ENCODE peak calls at places on chromosomes 13 and 19, in ten cellular contexts. K is lung, Y is heart right ventricle, S is mesothelial cell of epicardium, J is cardiac muscle cell, I is GM12865, P is upper lobe of right lung, C is HepG2, G is thoracic aorta, Z is AG10803. Q is an unnamed sample.

GRCh38 chr13:99981115-99982020 is at the start of gene ZIC2:
- DNase-seq in K (no peak), Y (no peak), S (no peak), J (peak), I (peak), P (no peak), C (no peak), G (no peak), Z (no peak), Q (peak)

GRCh38 chr19:46107371-46107770 is 17.1 kb downstream of the IGFL3 start:
- DNase-seq in K (no peak), Y (no peak), S (no peak), J (no peak), I (no peak), P (no peak), C (no peak), G (no peak), Z (peak), Q (peak)

GRCh38 chr19:3609779-3610719 is 3.4 kb upstream of the TBXA2R start:
- DNase-seq in K (no peak), Y (no peak), S (no peak), J (no peak), I (no peak), P (no peak), C (no peak), G (no peak), Z (no peak), Q (no peak)

GRCh38 chr19:6875218-6875617 is 12.2 kb upstream of the ADGRE1 start:
- DNase-seq in K (no peak), Y (no peak), S (no peak), J (no peak), I (no peak), P (no peak), C (no peak), G (no peak), Z (no peak), Q (no peak)

GRCh38 chr13:93723316-93723715 is 496.7 kb downstream of the GPC6 start:
- DNase-seq in K (no peak), Y (no peak), S (no peak), J (no peak), I (no peak), P (no peak), C (no peak), G (no peak), Z (no peak), Q (no peak)

GRCh38 chr13:49308104-49308875 is 60.6 kb downstream of the CDADC1 start:
- DNase-seq in K (peak), Y (peak), S (no peak), J (no peak), I (no peak), P (peak), C (peak), G (peak), Z (peak), Q (peak)

GRCh38 chr13:45063261-45063870 is 56.9 kb upstream of the GTF2F2 start:
- DNase-seq in K (no peak), Y (no peak), S (no peak), J (no peak), I (no peak), P (no peak), C (no peak), G (no peak), Z (peak), Q (peak)

GRCh38 chr13:26529441-26529840 is 28.0 kb upstream of the WASF3 start:
- DNase-seq in K (no peak), Y (peak), S (peak), J (peak), I (peak), P (no peak), C (peak), G (no peak), Z (peak), Q (peak)

GRCh38 chr13:38686635-38687245 is at the start of gene FREM2:
- DNase-seq in K (peak), Y (no peak), S (peak), J (peak), I (no peak), P (peak), C (no peak), G (no peak), Z (no peak), Q (peak)

GRCh38 chr13:97165527-97166425 is 56.4 kb upstream of the MBNL2 start:
- DNase-seq in K (no peak), Y (no peak), S (no peak), J (no peak), I (no peak), P (no peak), C (peak), G (no peak), Z (no peak), Q (no peak)

GRCh38 chr19:14440049-14440448 is 6.9 kb downstream of the PKN1 start:
- DNase-seq in K (peak), Y (peak), S (no peak), J (no peak), I (peak), P (peak), C (no peak), G (no peak), Z (no peak), Q (no peak)

GRCh38 chr13:73967397-73968165 is 166.6 kb downstream of the KLF12 start:
- DNase-seq in K (no peak), Y (no peak), S (no peak), J (no peak), I (peak), P (no peak), C (no peak), G (no peak), Z (no peak), Q (no peak)

DNA sequence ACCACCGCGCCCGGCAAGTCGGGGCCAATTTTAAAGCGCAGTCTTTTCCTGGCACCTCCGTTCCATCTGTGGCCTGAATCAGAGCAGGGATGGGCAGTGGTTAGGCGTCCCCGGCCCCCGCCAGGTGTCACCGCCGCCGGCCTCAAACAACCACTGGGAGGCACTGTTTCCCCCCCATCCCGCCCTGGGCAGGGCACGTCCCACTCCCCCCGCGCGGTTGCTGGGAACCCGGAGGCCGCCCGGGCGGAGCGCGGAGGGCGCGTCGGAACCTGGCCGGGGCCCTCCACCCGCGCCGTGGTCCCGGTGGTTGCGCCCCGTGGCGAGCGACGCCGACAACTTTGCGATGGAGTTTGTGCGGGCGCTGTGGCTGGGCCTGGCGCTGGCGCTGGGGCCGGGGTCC is at the start of gene GRIN3B:
- DNase-seq in K (peak), Y (peak), S (no peak), J (peak), I (peak), P (peak), C (peak), G (no peak), Z (peak), Q (no peak)
- TF ChIP-seq CTCF in K (peak), Y (peak), S (peak), J (peak), I (peak), P (peak), C (peak), G (peak), Z (peak), Q (peak)

DNA sequence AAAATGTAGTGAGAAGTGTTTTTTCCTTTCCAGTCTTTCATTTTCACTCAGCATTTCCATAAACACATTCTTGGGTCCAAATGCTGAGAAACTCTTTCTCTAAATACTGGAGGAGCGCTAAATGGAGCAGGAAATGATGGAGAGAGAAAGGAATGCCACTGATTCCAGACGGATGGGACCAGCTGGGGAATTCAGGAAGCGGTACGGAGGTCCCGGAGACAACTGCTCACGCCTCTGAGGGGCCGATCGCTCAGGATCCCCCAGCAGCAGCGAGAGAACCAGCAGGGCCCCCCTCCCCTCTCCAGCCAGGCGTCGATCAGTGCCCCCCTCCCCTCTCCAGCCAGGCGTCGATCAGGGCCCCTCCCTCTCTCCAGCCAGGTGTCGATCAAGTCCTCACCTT is 13.2 kb downstream of the RASA3 start:
- DNase-seq in K (no peak), Y (peak), S (no peak), J (peak), I (no peak), P (no peak), C (peak), G (no peak), Z (peak), Q (peak)
- TF ChIP-seq CTCF in K (no peak), Y (no peak), S (no peak), J (no peak), I (no peak), P (no peak), C (no peak), G (no peak), Z (no peak), Q (no peak)

GRCh38 chr19:42422576-42423461 is 4.4 kb downstream of the LIPE start:
- DNase-seq in K (no peak), Y (peak), S (no peak), J (peak), I (peak), P (peak), C (peak), G (no peak), Z (no peak), Q (no peak)
- TF ChIP-seq CTCF in K (no peak), Y (no peak), S (no peak), J (no peak), I (no peak), P (no peak), C (no peak), G (no peak), Z (no peak), Q (no peak)

GRCh38 chr13:24605923-24606372 is 74.3 kb upstream of the ATP12A start:
- DNase-seq in K (no peak), Y (no peak), S (no peak), J (no peak), I (peak), P (no peak), C (peak), G (no peak), Z (peak), Q (no peak)
- TF ChIP-seq CTCF in K (no peak), Y (no peak), S (no peak), J (peak), I (peak), P (peak), C (peak), G (no peak), Z (peak), Q (no peak)

GRCh38 chr19:35790981-35791813 is 15.8 kb downstream of the ARHGAP33 start:
- DNase-seq in K (no peak), Y (no peak), S (no peak), J (no peak), I (peak), P (peak), C (peak), G (no peak), Z (no peak), Q (no peak)
- TF ChIP-seq CTCF in K (no peak), Y (no peak), S (no peak), J (no peak), I (peak), P (no peak), C (peak), G (no peak), Z (no peak), Q (no peak)